ENCODE peak calls at places on chromosomes 11 and 22, in five cellular contexts. U is NB4; V is CD4-positive, CD25-positive, alpha-beta regulatory T cell; L is GM12865; Z is testis. B is an unnamed sample.
A peak's percentile ranks its signal among the peaks of the same experiment; 100 is the strongest.

GRCh38 chr11:61917357-61918109 is at the start of gene RAB3IL1:
- DNase-seq in L (no peak), U (no peak), Z (peak; percentile 77), V (no peak), B (peak; percentile 50)

GRCh38 chr11:75474878-75475766 is 42.1 kb upstream of the KLHL35 start:
- DNase-seq in V (peak; percentile 87), Z (peak; percentile 58), L (peak; percentile 43), U (peak; percentile 91), B (peak; percentile 79)

GRCh38 chr11:114501901-114502300 is 57.8 kb downstream of the NXPE1 start:
- DNase-seq in L (no peak), U (no peak), Z (no peak), V (no peak), B (no peak)

GRCh38 chr11:94774345-94774744 is 6.2 kb downstream of the AMOTL1 start:
- DNase-seq in U (no peak), Z (no peak), V (no peak), L (no peak), B (peak; percentile 44)

GRCh38 chr22:20957691-20958440 is 9.2 kb upstream of the AIFM3 start:
- DNase-seq in U (no peak), L (peak; percentile 57), V (no peak), Z (no peak), B (peak; percentile 35)

GRCh38 chr11:3840289-3840869 is 380 bp downstream of the RHOG start:
- DNase-seq in L (peak; percentile 41), Z (peak; percentile 28), U (peak; percentile 70), V (peak; percentile 50), B (peak; percentile 19)

GRCh38 chr11:1116666-1117390 is 40.9 kb upstream of the MUC5AC start:
- DNase-seq in U (no peak), Z (no peak), V (no peak), L (no peak), B (no peak)

GRCh38 chr22:45240810-45241631 is at the start of gene KIAA0930:
- DNase-seq in U (peak; percentile 86), Z (peak; percentile 84), L (peak; percentile 87), V (peak; percentile 83), B (peak; percentile 78)

GRCh38 chr11:3622521-3622920 is 19.3 kb downstream of the ART5 start:
- DNase-seq in L (no peak), U (no peak), Z (no peak), V (no peak), B (no peak)

GRCh38 chr11:122101625-122102291 is 14.3 kb downstream of the BLID start:
- DNase-seq in U (no peak), L (no peak), Z (peak; percentile 87), V (no peak), B (peak; percentile 86)

GRCh38 chr22:40147388-40148176 is 30.1 kb upstream of the TNRC6B start:
- DNase-seq in L (no peak), V (no peak), Z (no peak), U (no peak), B (no peak)

GRCh38 chr11:121071456-121072236 is 29.4 kb upstream of the TECTA start:
- DNase-seq in L (no peak), U (peak; percentile 18), Z (no peak), V (no peak), B (no peak)

GRCh38 chr11:89405629-89406028 is 85.5 kb downstream of the NOX4 start:
- DNase-seq in Z (no peak), V (no peak), U (peak; percentile 12), L (no peak), B (peak; percentile 1)
- H3K4me3 ChIP-seq in Z (no peak overlapping the region), V (no peak overlapping the region), U (no peak overlapping the region), L (no peak overlapping the region), B (no peak overlapping the region)

DNA sequence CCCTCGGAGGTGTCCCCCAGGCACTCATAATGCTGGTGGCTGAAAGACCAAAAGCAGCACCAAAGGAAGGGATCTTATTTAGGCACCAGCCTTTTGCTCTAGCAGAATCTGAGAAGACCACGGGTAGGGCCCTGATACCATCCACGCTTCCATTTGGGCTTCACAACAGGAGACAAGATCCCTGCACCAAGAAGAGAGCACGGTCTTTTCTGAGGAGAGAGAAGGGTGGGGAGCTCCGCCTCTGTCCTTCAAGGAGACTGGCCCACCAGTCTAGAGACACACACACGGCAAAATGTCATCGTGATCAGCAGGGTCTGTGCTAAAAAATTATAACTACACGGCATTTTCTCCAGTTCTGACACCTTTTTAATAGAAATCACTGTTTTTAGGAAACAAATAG is 9.8 kb downstream of the LARGE2 start:
- DNase-seq in L (no peak), Z (no peak), V (no peak), U (no peak), B (no peak)
- H3K4me3 ChIP-seq in L (no peak overlapping the region), Z (no peak overlapping the region), V (no peak overlapping the region), U (no peak overlapping the region), B (no peak overlapping the region)

DNA sequence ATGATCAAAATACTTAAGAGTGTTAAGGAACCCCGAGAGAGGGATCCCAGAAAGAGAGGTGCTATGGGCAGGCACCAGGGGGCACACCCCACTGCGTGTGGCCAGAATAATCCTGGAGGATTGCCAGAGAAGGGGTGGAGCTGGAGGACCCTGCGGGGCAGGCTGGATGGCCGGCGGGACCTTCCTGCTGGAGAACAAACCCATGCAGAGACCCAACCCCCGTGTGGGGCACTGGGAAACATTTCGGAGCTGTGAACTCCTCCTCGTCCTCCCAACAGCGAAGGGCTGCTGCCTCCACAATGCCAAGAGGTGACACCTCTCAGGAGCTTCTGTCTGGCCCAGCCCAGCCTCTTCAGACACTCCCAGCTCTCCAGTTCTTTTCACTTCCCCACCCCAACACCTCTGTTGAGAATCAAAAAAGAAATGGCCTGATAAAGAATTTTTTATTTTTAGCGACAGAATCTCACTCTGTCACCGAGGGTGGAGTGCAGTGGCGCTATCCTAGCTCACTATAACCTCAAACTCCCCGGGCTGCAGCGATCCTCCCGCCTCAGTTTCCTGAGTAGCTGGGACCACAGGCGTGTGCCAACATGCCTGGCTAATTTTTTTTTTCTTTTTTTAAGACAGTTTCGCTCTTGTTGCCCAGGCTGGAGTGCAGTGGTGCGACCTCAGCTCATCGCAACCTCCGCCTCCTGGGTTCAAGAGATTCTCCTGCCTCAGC is 25.6 kb downstream of the RHOD start:
- DNase-seq in U (peak; percentile 31), L (peak; percentile 39), V (peak; percentile 21), Z (no peak), B (peak; percentile 14)
- H3K4me3 ChIP-seq in U (no peak overlapping the region), L (no peak overlapping the region), V (no peak overlapping the region), Z (no peak overlapping the region), B (no peak overlapping the region)

DNA sequence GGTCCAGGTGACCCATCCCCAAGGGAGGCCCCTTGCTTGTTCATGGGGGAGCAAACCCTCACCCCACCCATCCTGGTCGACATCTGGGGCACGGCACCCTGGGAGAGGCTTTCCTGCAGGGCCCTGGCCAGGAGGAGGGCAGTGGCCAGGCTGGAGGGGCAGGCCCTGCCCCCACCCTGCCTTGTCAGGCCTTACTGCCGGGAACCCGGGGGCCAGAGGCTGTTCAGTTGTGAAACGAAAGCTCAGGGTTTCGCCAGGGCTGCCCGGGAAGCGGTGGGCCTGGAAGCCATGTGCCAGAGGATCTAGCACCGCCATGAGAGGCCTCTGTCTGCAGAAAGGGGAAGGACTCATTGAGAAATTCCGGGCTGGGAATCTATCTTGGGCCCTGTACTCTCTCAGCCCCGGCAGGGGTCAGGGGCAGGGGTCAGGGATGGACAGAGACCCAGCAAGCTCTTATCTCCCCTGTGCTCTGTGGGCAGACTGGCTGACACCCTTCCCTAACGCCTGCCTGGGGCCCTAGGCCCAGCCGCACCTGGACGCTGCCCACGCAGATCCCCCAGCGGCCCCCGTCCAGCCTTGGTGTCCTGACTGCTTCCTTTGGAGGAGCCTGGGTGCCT is 6.3 kb downstream of the PIM3 start:
- DNase-seq in Z (peak; percentile 42), U (peak; percentile 77), L (no peak), V (no peak), B (peak; percentile 89)
- H3K4me3 ChIP-seq in Z (no peak overlapping the region), U (no peak overlapping the region), L (no peak overlapping the region), V (no peak overlapping the region), B (no peak overlapping the region)

GRCh38 chr22:37427711-37428635 is 694 bp upstream of the ELFN2 start:
- DNase-seq in Z (no peak), L (no peak), V (no peak), U (no peak), B (no peak)
- H3K4me3 ChIP-seq in Z (no peak overlapping the region), L (no peak overlapping the region), V (no peak overlapping the region), U (no peak overlapping the region), B (peak overlapping the region; percentile 60)